ENCODE peak calls at places on chromosomes 16 and 17, in five cellular contexts. D, N, L, X and P are unnamed samples. For H3K4me1, the result is how much of the 10 kb centered on the place peaks cover.

GRCh38 chr17:21275047-21275578 is 9.4 kb upstream of the MAP2K3 start:
- DNase-seq in D (no peak), N (no peak), L (no peak), X (no peak), P (no peak)

GRCh38 chr17:36844013-36844412 is 93.3 kb upstream of the LHX1 start:
- DNase-seq in D (no peak), N (no peak), L (no peak), X (no peak), P (no peak)

GRCh38 chr17:41307647-41308046 is 1.5 kb downstream of the KRTAP16-1 start:
- DNase-seq in D (no peak), N (no peak), L (peak), X (no peak), P (no peak)

GRCh38 chr17:20122236-20122879 is 113.2 kb downstream of the SPECC1 start:
- DNase-seq in D (no peak), N (no peak), L (no peak), X (no peak), P (no peak)

GRCh38 chr17:73307130-73307529 is 4.7 kb downstream of the CDC42EP4 start:
- DNase-seq in D (no peak), N (no peak), L (peak), X (no peak), P (peak)

GRCh38 chr16:61892531-61892930 is 143.7 kb downstream of the CDH8 start:
- DNase-seq in D (no peak), N (no peak), L (no peak), X (no peak), P (no peak)

GRCh38 chr17:44552361-44552760 is 4.9 kb upstream of the FZD2 start:
- DNase-seq in D (no peak), N (no peak), L (no peak), X (no peak), P (no peak)

GRCh38 chr16:48542020-48542473 is 67.9 kb downstream of the N4BP1 start:
- DNase-seq in D (peak), N (peak), L (peak), X (peak), P (peak)

GRCh38 chr16:66952430-66953139 is 8.5 kb upstream of the CES3 start:
- DNase-seq in D (no peak), N (no peak), L (no peak), X (no peak), P (no peak)

GRCh38 chr17:69117855-69118758 is 23.6 kb downstream of the ABCA6 start:
- DNase-seq in D (no peak), N (no peak), L (no peak), X (peak), P (no peak)

GRCh38 chr17:31488982-31489294 is 97.5 kb downstream of the RAB11FIP4 start:
- DNase-seq in D (no peak), N (no peak), L (no peak), X (no peak), P (no peak)

GRCh38 chr16:3738541-3738940 is 21.2 kb upstream of the TRAP1 start:
- DNase-seq in D (no peak), N (no peak), L (peak), X (no peak), P (peak)

GRCh38 chr17:6494239-6494941 is 50.1 kb downstream of the PIMREG start:
- DNase-seq in D (no peak), N (no peak), L (peak), X (no peak), P (peak)

GRCh38 chr17:21213491-21214014 is 408 bp downstream of the TMEM11 start:
- DNase-seq in D (peak), N (no peak), L (peak), X (peak), P (peak)

GRCh38 chr16:920722-921121 is 50.1 kb downstream of the LMF1 start:
- DNase-seq in D (peak), N (no peak), L (no peak), X (no peak), P (no peak)

GRCh38 chr17:12613566-12613965 is 52.1 kb upstream of the MYOCD start:
- DNase-seq in D (peak), N (no peak), L (no peak), X (no peak), P (no peak)

GRCh38 chr17:81427446-81428120 is 32.3 kb downstream of the BAHCC1 start:
- DNase-seq in D (no peak), N (no peak), L (peak), X (no peak), P (no peak)

GRCh38 chr17:38419508-38419981 is 8.7 kb upstream of the ARHGAP23 start:
- DNase-seq in D (no peak), N (no peak), L (no peak), X (peak), P (no peak)

GRCh38 chr16:69796285-69797118 is 34.4 kb downstream of the WWP2 start:
- DNase-seq in D (peak), N (no peak), L (peak), X (peak), P (peak)

GRCh38 chr17:63133489-63133888 is 167.5 kb downstream of the TANC2 start:
- DNase-seq in D (no peak), N (no peak), L (no peak), X (no peak), P (no peak)

GRCh38 chr17:42101513-42102292 is 3.4 kb upstream of the ZNF385C start:
- DNase-seq in D (peak), N (peak), L (peak), X (peak), P (peak)

GRCh38 chr17:9924735-9925191 is 19.7 kb upstream of the RCVRN start:
- DNase-seq in D (peak), N (no peak), L (no peak), X (peak), P (no peak)

GRCh38 chr17:40822132-40822812 is at the start of gene KRT10:
- DNase-seq in D (no peak), N (no peak), L (no peak), X (no peak), P (no peak)

GRCh38 chr16:67961551-67961957 is 6.9 kb downstream of the SLC12A4 start:
- DNase-seq in D (no peak), N (no peak), L (peak), X (no peak), P (no peak)
- H3K4me1 ChIP-seq in D (under half), N (under half), L (half or more), X (under half), P (half or more)

DNA sequence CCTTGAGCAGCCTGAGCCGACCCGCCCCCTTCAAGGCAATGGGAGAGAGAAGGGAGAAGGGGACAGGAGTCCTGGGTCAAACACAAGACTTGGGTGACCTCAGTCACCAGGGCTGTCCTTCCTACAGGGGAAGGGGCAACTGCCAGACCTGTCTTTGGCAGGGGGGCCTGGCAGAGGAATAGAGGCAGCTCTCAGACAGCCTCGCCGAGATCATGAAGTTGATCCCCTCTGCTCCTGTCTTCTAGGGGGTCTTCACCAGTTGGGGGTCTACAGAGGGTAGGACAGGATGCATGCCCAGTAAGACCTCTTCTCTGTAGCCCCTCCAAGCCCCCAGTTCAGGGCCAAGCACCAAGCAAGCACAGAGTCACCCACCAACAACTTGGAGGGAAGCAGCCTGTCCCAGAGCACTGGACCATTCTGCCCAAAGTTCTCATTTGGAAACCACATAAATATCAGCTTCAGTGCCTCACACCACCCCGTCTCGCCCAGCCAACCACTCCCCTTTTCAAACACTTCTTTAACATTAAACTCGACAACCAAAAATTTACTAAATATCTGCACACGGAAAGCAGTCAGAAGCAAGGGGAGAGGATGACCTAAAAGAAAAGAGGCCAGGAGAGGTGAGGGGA is 7.8 kb downstream of the DOK4 start:
- DNase-seq in D (no peak), N (no peak), L (no peak), X (no peak), P (no peak)
- H3K4me1 ChIP-seq in D (half or more), N (under half), L (half or more), X (under half), P (under half)

GRCh38 chr16:23837553-23838308 is 1.9 kb downstream of the PRKCB start:
- DNase-seq in D (no peak), N (no peak), L (no peak), X (peak), P (no peak)

GRCh38 chr16:23840310-23840709 is 4.5 kb downstream of the PRKCB start:
- DNase-seq in D (no peak), N (no peak), L (no peak), X (no peak), P (no peak)

GRCh38 chr16:23836078-23836403 is 258 bp downstream of the PRKCB start:
- DNase-seq in D (no peak), N (no peak), L (no peak), X (no peak), P (no peak)

GRCh38 chr16:23836404-23837291 is 865 bp downstream of the PRKCB start:
- DNase-seq in D (no peak), N (peak), L (peak), X (peak), P (peak)

GRCh38 chr16:23838485-23839142 is 2.8 kb downstream of the PRKCB start:
- DNase-seq in D (no peak), N (no peak), L (no peak), X (no peak), P (no peak)
- H3K4me1 ChIP-seq in D (under half), N (half or more), L (under half), X (half or more), P (under half)

DNA sequence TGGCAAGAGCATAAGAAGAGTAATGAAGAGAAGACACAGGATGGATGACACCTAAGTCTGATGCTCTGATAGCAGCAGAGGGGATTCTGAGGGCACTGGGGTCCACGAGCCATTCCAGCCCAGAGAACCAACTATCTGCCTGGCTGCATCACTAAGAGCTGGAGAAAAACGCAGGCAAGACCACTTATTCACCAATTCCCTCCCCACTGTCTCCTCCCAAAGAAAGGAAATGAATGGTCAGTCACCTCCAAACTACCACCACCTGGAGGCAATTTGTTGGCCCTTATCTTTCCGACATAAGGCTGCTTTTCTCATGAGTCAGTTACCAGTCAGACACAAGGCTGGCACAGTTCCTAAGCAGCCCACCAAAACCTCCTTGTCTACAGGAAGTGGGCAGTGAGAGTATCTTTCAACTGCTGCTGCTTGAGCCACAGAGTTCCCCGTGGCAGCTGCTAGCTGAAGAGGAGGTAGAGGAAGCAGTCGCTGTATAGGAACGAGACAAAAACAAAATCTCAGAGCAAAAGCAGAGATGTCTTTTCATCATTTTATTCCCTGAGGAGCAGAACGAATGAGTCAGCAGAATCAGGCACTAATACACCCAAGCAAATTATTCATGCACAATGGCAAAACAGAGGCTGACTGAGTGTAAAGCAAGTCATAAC is 111.1 kb downstream of the SMG6 start:
- DNase-seq in D (peak), N (peak), L (no peak), X (peak), P (no peak)
- H3K4me1 ChIP-seq in D (under half), N (under half), L (under half), X (under half), P (under half)

GRCh38 chr17:55273579-55274370 is 9.0 kb downstream of the HLF start:
- DNase-seq in D (no peak), N (no peak), L (peak), X (no peak), P (peak)
- H3K4me1 ChIP-seq in D (under half), N (under half), L (half or more), X (under half), P (under half)

DNA sequence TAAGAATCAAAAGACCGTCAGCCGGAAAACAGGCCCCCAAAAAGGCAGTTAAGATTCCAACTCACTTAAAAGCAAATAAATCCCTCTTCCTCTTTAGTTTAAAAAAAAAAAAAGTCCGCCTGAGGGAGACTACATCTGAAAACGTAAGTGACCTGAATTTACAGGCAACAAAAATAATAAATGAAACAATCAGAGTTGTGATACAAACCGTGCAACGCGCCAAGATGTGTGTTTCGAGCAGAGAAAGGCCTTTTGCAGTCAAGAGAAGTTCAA is 1.1 kb downstream of the KANSL1 start:
- DNase-seq in D (no peak), N (no peak), L (no peak), X (no peak), P (no peak)
- H3K4me1 ChIP-seq in D (under half), N (half or more), L (under half), X (half or more), P (half or more)